ENCODE peak calls at places on chromosomes 3 and 15, in seven cellular contexts. One of them, this sample, is unnamed.

GRCh38 chr15:59262316-59262715 is 55.7 kb downstream of the LDHAL6B start:
- DNase-seq in bronchial epithelial cell: no peak
- DNase-seq in A549: no peak
- DNase-seq in HFF-Myc: no peak
- DNase-seq in left ventricle myocardium inferior: no peak
- DNase-seq in fibroblast of villous mesenchyme: no peak
- DNase-seq in lower leg skin: peak; percentile 53
- DNase-seq in this sample: no peak

GRCh38 chr3:147940400-147940799 is 531.2 kb downstream of the ZIC1 start:
- DNase-seq in fibroblast of villous mesenchyme: no peak
- DNase-seq in bronchial epithelial cell: no peak
- DNase-seq in A549: no peak
- DNase-seq in HFF-Myc: no peak
- DNase-seq in lower leg skin: no peak
- DNase-seq in left ventricle myocardium inferior: no peak
- DNase-seq in this sample: no peak

GRCh38 chr3:107271787-107272387 is 105.4 kb upstream of the CCDC54 start:
- DNase-seq in A549: peak; percentile 21
- DNase-seq in lower leg skin: no peak
- DNase-seq in bronchial epithelial cell: peak; percentile 55
- DNase-seq in fibroblast of villous mesenchyme: peak; percentile 57
- DNase-seq in left ventricle myocardium inferior: no peak
- DNase-seq in HFF-Myc: peak; percentile 5
- DNase-seq in this sample: peak; percentile 60

GRCh38 chr15:41160639-41161315 is 44.7 kb upstream of the INO80 start:
- DNase-seq in lower leg skin: no peak
- DNase-seq in fibroblast of villous mesenchyme: peak; percentile 38
- DNase-seq in left ventricle myocardium inferior: no peak
- DNase-seq in bronchial epithelial cell: peak; percentile 41
- DNase-seq in HFF-Myc: no peak
- DNase-seq in A549: no peak
- DNase-seq in this sample: peak; percentile 27

GRCh38 chr15:90008607-90009006 is 7.5 kb downstream of the ZNF710 start:
- DNase-seq in bronchial epithelial cell: no peak
- DNase-seq in fibroblast of villous mesenchyme: no peak
- DNase-seq in left ventricle myocardium inferior: no peak
- DNase-seq in lower leg skin: no peak
- DNase-seq in HFF-Myc: no peak
- DNase-seq in A549: no peak
- DNase-seq in this sample: peak; percentile 49

GRCh38 chr3:13072239-13073041 is 789 bp downstream of the IQSEC1 start:
- DNase-seq in HFF-Myc: no peak
- DNase-seq in bronchial epithelial cell: peak; percentile 3
- DNase-seq in fibroblast of villous mesenchyme: no peak
- DNase-seq in left ventricle myocardium inferior: peak; percentile 77
- DNase-seq in lower leg skin: no peak
- DNase-seq in A549: no peak
- DNase-seq in this sample: no peak

GRCh38 chr3:197880361-197881339 is 69.3 kb upstream of the RPL35A start:
- DNase-seq in HFF-Myc: no peak
- DNase-seq in left ventricle myocardium inferior: no peak
- DNase-seq in bronchial epithelial cell: no peak
- DNase-seq in A549: no peak
- DNase-seq in lower leg skin: no peak
- DNase-seq in fibroblast of villous mesenchyme: no peak
- DNase-seq in this sample: no peak

GRCh38 chr15:87619161-87619960 is 637.2 kb downstream of the NTRK3 start:
- DNase-seq in left ventricle myocardium inferior: no peak
- DNase-seq in A549: no peak
- DNase-seq in HFF-Myc: peak; percentile 85
- DNase-seq in fibroblast of villous mesenchyme: peak; percentile 94
- DNase-seq in bronchial epithelial cell: no peak
- DNase-seq in lower leg skin: no peak
- DNase-seq in this sample: peak; percentile 93

GRCh38 chr15:63291507-63291906 is 14.1 kb downstream of the APH1B start:
- DNase-seq in bronchial epithelial cell: peak; percentile 39
- DNase-seq in HFF-Myc: no peak
- DNase-seq in lower leg skin: no peak
- DNase-seq in fibroblast of villous mesenchyme: peak; percentile 75
- DNase-seq in A549: no peak
- DNase-seq in left ventricle myocardium inferior: no peak
- DNase-seq in this sample: peak; percentile 91

GRCh38 chr3:100730524-100730923 is 21.2 kb downstream of the TFG start:
- DNase-seq in lower leg skin: no peak
- DNase-seq in left ventricle myocardium inferior: no peak
- DNase-seq in HFF-Myc: no peak
- DNase-seq in fibroblast of villous mesenchyme: no peak
- DNase-seq in bronchial epithelial cell: no peak
- DNase-seq in A549: no peak
- DNase-seq in this sample: no peak

GRCh38 chr3:89877230-89877629 is 769.8 kb downstream of the EPHA3 start:
- DNase-seq in fibroblast of villous mesenchyme: no peak
- DNase-seq in bronchial epithelial cell: no peak
- DNase-seq in lower leg skin: no peak
- DNase-seq in A549: no peak
- DNase-seq in HFF-Myc: no peak
- DNase-seq in left ventricle myocardium inferior: no peak
- DNase-seq in this sample: no peak

GRCh38 chr15:90376789-90377188 is 11.3 kb upstream of the IQGAP1 start:
- DNase-seq in fibroblast of villous mesenchyme: no peak
- DNase-seq in HFF-Myc: no peak
- DNase-seq in left ventricle myocardium inferior: no peak
- DNase-seq in bronchial epithelial cell: no peak
- DNase-seq in A549: no peak
- DNase-seq in lower leg skin: peak; percentile 71
- DNase-seq in this sample: no peak

GRCh38 chr3:147341727-147342126 is 64.6 kb downstream of the ZIC4 start:
- DNase-seq in fibroblast of villous mesenchyme: no peak
- DNase-seq in lower leg skin: no peak
- DNase-seq in left ventricle myocardium inferior: no peak
- DNase-seq in A549: no peak
- DNase-seq in bronchial epithelial cell: no peak
- DNase-seq in HFF-Myc: no peak
- DNase-seq in this sample: no peak

GRCh38 chr3:179091113-179091512 is 19.5 kb upstream of the ZMAT3 start:
- DNase-seq in lower leg skin: no peak
- DNase-seq in fibroblast of villous mesenchyme: no peak
- DNase-seq in bronchial epithelial cell: no peak
- DNase-seq in A549: no peak
- DNase-seq in HFF-Myc: no peak
- DNase-seq in left ventricle myocardium inferior: no peak
- DNase-seq in this sample: no peak

GRCh38 chr15:70875001-70875782 is 17.0 kb downstream of the THAP10 start:
- DNase-seq in A549: no peak
- DNase-seq in fibroblast of villous mesenchyme: peak; percentile 54
- DNase-seq in lower leg skin: no peak
- DNase-seq in left ventricle myocardium inferior: no peak
- DNase-seq in bronchial epithelial cell: peak; percentile 39
- DNase-seq in HFF-Myc: no peak
- DNase-seq in this sample: peak; percentile 73

GRCh38 chr15:47843124-47843663 is 125.9 kb downstream of the SEMA6D start:
- DNase-seq in lower leg skin: no peak
- DNase-seq in bronchial epithelial cell: no peak
- DNase-seq in left ventricle myocardium inferior: no peak
- DNase-seq in fibroblast of villous mesenchyme: no peak
- DNase-seq in A549: no peak
- DNase-seq in HFF-Myc: no peak
- DNase-seq in this sample: no peak

GRCh38 chr15:39835550-39835949 is 52.9 kb upstream of the FSIP1 start:
- DNase-seq in lower leg skin: no peak
- DNase-seq in bronchial epithelial cell: no peak
- DNase-seq in fibroblast of villous mesenchyme: no peak
- DNase-seq in A549: no peak
- DNase-seq in left ventricle myocardium inferior: no peak
- DNase-seq in HFF-Myc: no peak
- DNase-seq in this sample: no peak

GRCh38 chr3:102142379-102143058 is 292.3 kb upstream of the ZPLD1 start:
- DNase-seq in fibroblast of villous mesenchyme: no peak
- DNase-seq in A549: no peak
- DNase-seq in lower leg skin: no peak
- DNase-seq in HFF-Myc: no peak
- DNase-seq in bronchial epithelial cell: no peak
- DNase-seq in left ventricle myocardium inferior: no peak
- DNase-seq in this sample: peak; percentile 64

GRCh38 chr3:148178508-148178907 is 519.2 kb upstream of the AGTR1 start:
- DNase-seq in A549: no peak
- DNase-seq in fibroblast of villous mesenchyme: no peak
- DNase-seq in lower leg skin: no peak
- DNase-seq in bronchial epithelial cell: peak; percentile 29
- DNase-seq in HFF-Myc: no peak
- DNase-seq in left ventricle myocardium inferior: no peak
- DNase-seq in this sample: peak; percentile 29

GRCh38 chr3:58383476-58383875 is 50.2 kb downstream of the PDHB start:
- DNase-seq in fibroblast of villous mesenchyme: peak; percentile 24
- DNase-seq in left ventricle myocardium inferior: no peak
- DNase-seq in bronchial epithelial cell: peak; percentile 29
- DNase-seq in lower leg skin: no peak
- DNase-seq in A549: no peak
- DNase-seq in HFF-Myc: no peak
- DNase-seq in this sample: peak; percentile 49

GRCh38 chr3:14127106-14127505 is 2.3 kb downstream of the TMEM43 start:
- DNase-seq in lower leg skin: peak; percentile 68
- DNase-seq in bronchial epithelial cell: no peak
- DNase-seq in HFF-Myc: no peak
- DNase-seq in left ventricle myocardium inferior: no peak
- DNase-seq in A549: no peak
- DNase-seq in fibroblast of villous mesenchyme: no peak
- DNase-seq in this sample: no peak

GRCh38 chr3:42750834-42751233 is 22.2 kb downstream of the CCDC13 start:
- DNase-seq in lower leg skin: peak; percentile 54
- DNase-seq in A549: no peak
- DNase-seq in bronchial epithelial cell: no peak
- DNase-seq in fibroblast of villous mesenchyme: no peak
- DNase-seq in left ventricle myocardium inferior: no peak
- DNase-seq in HFF-Myc: no peak
- DNase-seq in this sample: no peak

GRCh38 chr3:112858410-112859069 is 11.9 kb upstream of the CD200R1L start:
- DNase-seq in fibroblast of villous mesenchyme: no peak
- DNase-seq in lower leg skin: no peak
- DNase-seq in HFF-Myc: no peak
- DNase-seq in A549: no peak
- DNase-seq in bronchial epithelial cell: peak; percentile 8
- DNase-seq in left ventricle myocardium inferior: no peak
- DNase-seq in this sample: no peak

GRCh38 chr15:67411491-67411890 is 109.4 kb upstream of the C15orf61 start:
- DNase-seq in A549: no peak
- DNase-seq in bronchial epithelial cell: peak; percentile 6
- DNase-seq in HFF-Myc: no peak
- DNase-seq in fibroblast of villous mesenchyme: no peak
- DNase-seq in lower leg skin: no peak
- DNase-seq in left ventricle myocardium inferior: no peak
- DNase-seq in this sample: no peak

GRCh38 chr15:77402740-77403379 is 17.0 kb downstream of the PEAK1 start:
- DNase-seq in HFF-Myc: no peak
- DNase-seq in lower leg skin: no peak
- DNase-seq in bronchial epithelial cell: no peak
- DNase-seq in A549: no peak
- DNase-seq in fibroblast of villous mesenchyme: peak; percentile 82
- DNase-seq in left ventricle myocardium inferior: no peak
- DNase-seq in this sample: peak; percentile 87

GRCh38 chr3:35651888-35652287 is 12.6 kb downstream of the ARPP21 start:
- DNase-seq in HFF-Myc: no peak
- DNase-seq in left ventricle myocardium inferior: no peak
- DNase-seq in bronchial epithelial cell: peak; percentile 77
- DNase-seq in A549: peak; percentile 21
- DNase-seq in lower leg skin: no peak
- DNase-seq in fibroblast of villous mesenchyme: no peak
- DNase-seq in this sample: peak; percentile 32

GRCh38 chr3:59644479-59645075 is 594.8 kb upstream of the CFAP20DC start:
- DNase-seq in A549: no peak
- DNase-seq in fibroblast of villous mesenchyme: no peak
- DNase-seq in bronchial epithelial cell: no peak
- DNase-seq in left ventricle myocardium inferior: no peak
- DNase-seq in lower leg skin: no peak
- DNase-seq in HFF-Myc: no peak
- DNase-seq in this sample: no peak

GRCh38 chr15:64842986-64843561 is 1.4 kb downstream of the PLEKHO2 start:
- DNase-seq in lower leg skin: peak; percentile 95
- DNase-seq in A549: no peak
- DNase-seq in left ventricle myocardium inferior: peak; percentile 69
- DNase-seq in bronchial epithelial cell: no peak
- DNase-seq in fibroblast of villous mesenchyme: peak; percentile 79
- DNase-seq in HFF-Myc: no peak
- DNase-seq in this sample: peak; percentile 74
- H3K4me3 ChIP-seq in lower leg skin: peak overlapping the region; percentile 67
- H3K4me3 ChIP-seq in A549: no peak overlapping the region
- H3K4me3 ChIP-seq in left ventricle myocardium inferior: peak overlapping the region; percentile 99
- H3K4me3 ChIP-seq in bronchial epithelial cell: no peak overlapping the region
- H3K4me3 ChIP-seq in fibroblast of villous mesenchyme: peak overlapping the region; percentile 98
- H3K4me3 ChIP-seq in HFF-Myc: peak overlapping the region; percentile 76
- H3K4me3 ChIP-seq in this sample: peak overlapping the region; percentile 97

GRCh38 chr3:194985031-194985578 is 285.9 kb downstream of the XXYLT1 start:
- DNase-seq in fibroblast of villous mesenchyme: peak; percentile 82
- DNase-seq in left ventricle myocardium inferior: peak; percentile 79
- DNase-seq in A549: no peak
- DNase-seq in bronchial epithelial cell: peak; percentile 57
- DNase-seq in lower leg skin: peak; percentile 92
- DNase-seq in HFF-Myc: no peak
- DNase-seq in this sample: peak; percentile 82
- TF ChIP-seq CTCF in fibroblast of villous mesenchyme: peak; percentile 51
- TF ChIP-seq CTCF in left ventricle myocardium inferior: peak; percentile 60
- TF ChIP-seq CTCF in A549: no peak
- TF ChIP-seq CTCF in bronchial epithelial cell: peak; percentile 54
- TF ChIP-seq CTCF in lower leg skin: no peak
- TF ChIP-seq CTCF in HFF-Myc: peak; percentile 19
- TF ChIP-seq CTCF in this sample: peak; percentile 45

GRCh38 chr3:31270010-31270409 is 262.7 kb upstream of the STT3B start:
- DNase-seq in HFF-Myc: no peak
- DNase-seq in lower leg skin: no peak
- DNase-seq in bronchial epithelial cell: no peak
- DNase-seq in left ventricle myocardium inferior: no peak
- DNase-seq in A549: no peak
- DNase-seq in fibroblast of villous mesenchyme: no peak
- DNase-seq in this sample: no peak
- H3K4me3 ChIP-seq in HFF-Myc: no peak overlapping the region
- H3K4me3 ChIP-seq in lower leg skin: no peak overlapping the region
- H3K4me3 ChIP-seq in bronchial epithelial cell: no peak overlapping the region
- H3K4me3 ChIP-seq in left ventricle myocardium inferior: no peak overlapping the region
- H3K4me3 ChIP-seq in A549: no peak overlapping the region
- H3K4me3 ChIP-seq in fibroblast of villous mesenchyme: no peak overlapping the region
- H3K4me3 ChIP-seq in this sample: no peak overlapping the region

GRCh38 chr3:167837430-167837829 is 101.9 kb downstream of the SERPINI1 start:
- DNase-seq in lower leg skin: no peak
- DNase-seq in left ventricle myocardium inferior: no peak
- DNase-seq in HFF-Myc: no peak
- DNase-seq in fibroblast of villous mesenchyme: peak; percentile 3
- DNase-seq in A549: no peak
- DNase-seq in bronchial epithelial cell: peak; percentile 21
- DNase-seq in this sample: peak; percentile 7
- TF ChIP-seq CTCF in lower leg skin: no peak
- TF ChIP-seq CTCF in left ventricle myocardium inferior: peak; percentile 57
- TF ChIP-seq CTCF in HFF-Myc: no peak
- TF ChIP-seq CTCF in fibroblast of villous mesenchyme: no peak
- TF ChIP-seq CTCF in A549: peak; percentile 36
- TF ChIP-seq CTCF in bronchial epithelial cell: no peak
- TF ChIP-seq CTCF in this sample: no peak

GRCh38 chr3:32200991-32201758 is 37.3 kb upstream of the CMTM8 start:
- DNase-seq in left ventricle myocardium inferior: peak; percentile 33
- DNase-seq in fibroblast of villous mesenchyme: no peak
- DNase-seq in A549: no peak
- DNase-seq in HFF-Myc: no peak
- DNase-seq in bronchial epithelial cell: no peak
- DNase-seq in lower leg skin: no peak
- DNase-seq in this sample: peak; percentile 59
- H3K4me3 ChIP-seq in left ventricle myocardium inferior: peak overlapping the region; percentile 21
- H3K4me3 ChIP-seq in fibroblast of villous mesenchyme: no peak overlapping the region
- H3K4me3 ChIP-seq in A549: no peak overlapping the region
- H3K4me3 ChIP-seq in HFF-Myc: no peak overlapping the region
- H3K4me3 ChIP-seq in bronchial epithelial cell: no peak overlapping the region
- H3K4me3 ChIP-seq in lower leg skin: no peak overlapping the region
- H3K4me3 ChIP-seq in this sample: no peak overlapping the region

This sample was measured in fibroblast of pulmonary artery.